ENCODE peak calls at places on chromosome 1, in ten cellular contexts. One of them, this sample, is unnamed.

GRCh38 chr1:212228076-212228475 is 57.1 kb upstream of the PPP2R5A start:
- DNase-seq in IMR-90: no peak
- DNase-seq in CD8-positive, alpha-beta T cell: no peak
- DNase-seq in fibroblast of lung: no peak
- DNase-seq in esophagus muscularis mucosa: no peak
- DNase-seq in suprapubic skin: no peak
- DNase-seq in lower lobe of right lung: no peak
- DNase-seq in H1: no peak
- DNase-seq in left lung: no peak
- DNase-seq in Calu3: no peak
- DNase-seq in this sample: no peak

GRCh38 chr1:8987881-8988617 is 38.2 kb downstream of the SLC2A7 start:
- DNase-seq in left lung: peak
- DNase-seq in IMR-90: peak
- DNase-seq in lower lobe of right lung: peak
- DNase-seq in suprapubic skin: no peak
- DNase-seq in H1: no peak
- DNase-seq in esophagus muscularis mucosa: no peak
- DNase-seq in Calu3: peak
- DNase-seq in fibroblast of lung: peak
- DNase-seq in CD8-positive, alpha-beta T cell: peak
- DNase-seq in this sample: peak

GRCh38 chr1:245235156-245235555 is 80.4 kb downstream of the KIF26B start:
- DNase-seq in esophagus muscularis mucosa: no peak
- DNase-seq in left lung: no peak
- DNase-seq in H1: no peak
- DNase-seq in CD8-positive, alpha-beta T cell: no peak
- DNase-seq in lower lobe of right lung: peak
- DNase-seq in fibroblast of lung: no peak
- DNase-seq in IMR-90: no peak
- DNase-seq in suprapubic skin: no peak
- DNase-seq in Calu3: no peak
- DNase-seq in this sample: no peak

GRCh38 chr1:8025671-8026144 is 401 bp downstream of the ERRFI1 start:
- DNase-seq in Calu3: no peak
- DNase-seq in lower lobe of right lung: no peak
- DNase-seq in CD8-positive, alpha-beta T cell: no peak
- DNase-seq in left lung: peak
- DNase-seq in esophagus muscularis mucosa: no peak
- DNase-seq in suprapubic skin: peak
- DNase-seq in fibroblast of lung: no peak
- DNase-seq in H1: no peak
- DNase-seq in IMR-90: no peak
- DNase-seq in this sample: peak

GRCh38 chr1:42943728-42944127 is 14.9 kb downstream of the SLC2A1 start:
- DNase-seq in Calu3: no peak
- DNase-seq in lower lobe of right lung: no peak
- DNase-seq in H1: no peak
- DNase-seq in esophagus muscularis mucosa: no peak
- DNase-seq in left lung: no peak
- DNase-seq in CD8-positive, alpha-beta T cell: no peak
- DNase-seq in fibroblast of lung: no peak
- DNase-seq in IMR-90: no peak
- DNase-seq in suprapubic skin: no peak
- DNase-seq in this sample: no peak

GRCh38 chr1:154502742-154503111 is 515 bp upstream of the SHE start:
- DNase-seq in left lung: peak
- DNase-seq in lower lobe of right lung: no peak
- DNase-seq in esophagus muscularis mucosa: no peak
- DNase-seq in H1: no peak
- DNase-seq in CD8-positive, alpha-beta T cell: no peak
- DNase-seq in IMR-90: no peak
- DNase-seq in Calu3: no peak
- DNase-seq in suprapubic skin: peak
- DNase-seq in fibroblast of lung: no peak
- DNase-seq in this sample: no peak

GRCh38 chr1:89941110-89941770 is 53.7 kb upstream of the ZNF326 start:
- DNase-seq in IMR-90: no peak
- DNase-seq in fibroblast of lung: no peak
- DNase-seq in suprapubic skin: no peak
- DNase-seq in Calu3: no peak
- DNase-seq in left lung: no peak
- DNase-seq in CD8-positive, alpha-beta T cell: no peak
- DNase-seq in esophagus muscularis mucosa: no peak
- DNase-seq in lower lobe of right lung: no peak
- DNase-seq in H1: no peak
- DNase-seq in this sample: peak

GRCh38 chr1:225655509-225656258 is 2.8 kb upstream of the ENAH start:
- DNase-seq in IMR-90: peak
- DNase-seq in left lung: no peak
- DNase-seq in Calu3: peak
- DNase-seq in fibroblast of lung: peak
- DNase-seq in esophagus muscularis mucosa: peak
- DNase-seq in lower lobe of right lung: no peak
- DNase-seq in suprapubic skin: no peak
- DNase-seq in CD8-positive, alpha-beta T cell: no peak
- DNase-seq in H1: no peak
- DNase-seq in this sample: no peak

GRCh38 chr1:17875882-17876280 is 120.7 kb downstream of the ACTL8 start:
- DNase-seq in esophagus muscularis mucosa: no peak
- DNase-seq in fibroblast of lung: peak
- DNase-seq in CD8-positive, alpha-beta T cell: no peak
- DNase-seq in lower lobe of right lung: no peak
- DNase-seq in suprapubic skin: peak
- DNase-seq in H1: no peak
- DNase-seq in Calu3: no peak
- DNase-seq in IMR-90: peak
- DNase-seq in left lung: no peak
- DNase-seq in this sample: no peak

GRCh38 chr1:169049258-169049936 is 57.1 kb upstream of the ATP1B1 start:
- DNase-seq in left lung: no peak
- DNase-seq in Calu3: no peak
- DNase-seq in esophagus muscularis mucosa: peak
- DNase-seq in fibroblast of lung: no peak
- DNase-seq in suprapubic skin: no peak
- DNase-seq in H1: no peak
- DNase-seq in IMR-90: no peak
- DNase-seq in CD8-positive, alpha-beta T cell: no peak
- DNase-seq in lower lobe of right lung: no peak
- DNase-seq in this sample: no peak

GRCh38 chr1:18326171-18326950 is 154.4 kb upstream of the KLHDC7A start:
- DNase-seq in lower lobe of right lung: no peak
- DNase-seq in H1: no peak
- DNase-seq in left lung: no peak
- DNase-seq in esophagus muscularis mucosa: no peak
- DNase-seq in Calu3: no peak
- DNase-seq in suprapubic skin: no peak
- DNase-seq in fibroblast of lung: no peak
- DNase-seq in IMR-90: no peak
- DNase-seq in CD8-positive, alpha-beta T cell: no peak
- DNase-seq in this sample: no peak

GRCh38 chr1:46547481-46548383 is 3.7 kb downstream of the KNCN start:
- DNase-seq in esophagus muscularis mucosa: no peak
- DNase-seq in Calu3: peak
- DNase-seq in CD8-positive, alpha-beta T cell: no peak
- DNase-seq in H1: no peak
- DNase-seq in lower lobe of right lung: no peak
- DNase-seq in fibroblast of lung: peak
- DNase-seq in suprapubic skin: no peak
- DNase-seq in IMR-90: peak
- DNase-seq in left lung: peak
- DNase-seq in this sample: no peak

GRCh38 chr1:188689542-188689941 is 1788.1 kb downstream of the BRINP3 start:
- DNase-seq in fibroblast of lung: no peak
- DNase-seq in left lung: no peak
- DNase-seq in suprapubic skin: no peak
- DNase-seq in Calu3: no peak
- DNase-seq in esophagus muscularis mucosa: no peak
- DNase-seq in CD8-positive, alpha-beta T cell: no peak
- DNase-seq in lower lobe of right lung: no peak
- DNase-seq in H1: no peak
- DNase-seq in IMR-90: peak
- DNase-seq in this sample: no peak

GRCh38 chr1:48556161-48556850 is 84.3 kb upstream of the SPATA6 start:
- DNase-seq in lower lobe of right lung: no peak
- DNase-seq in suprapubic skin: no peak
- DNase-seq in IMR-90: no peak
- DNase-seq in fibroblast of lung: no peak
- DNase-seq in H1: no peak
- DNase-seq in Calu3: no peak
- DNase-seq in left lung: no peak
- DNase-seq in esophagus muscularis mucosa: no peak
- DNase-seq in CD8-positive, alpha-beta T cell: no peak
- DNase-seq in this sample: no peak

GRCh38 chr1:36764796-36765195 is 269.5 kb downstream of the GRIK3 start:
- DNase-seq in H1: no peak
- DNase-seq in IMR-90: no peak
- DNase-seq in esophagus muscularis mucosa: no peak
- DNase-seq in Calu3: no peak
- DNase-seq in CD8-positive, alpha-beta T cell: no peak
- DNase-seq in left lung: no peak
- DNase-seq in fibroblast of lung: no peak
- DNase-seq in lower lobe of right lung: no peak
- DNase-seq in suprapubic skin: no peak
- DNase-seq in this sample: no peak

GRCh38 chr1:24849653-24850295 is 80.3 kb downstream of the RUNX3 start:
- DNase-seq in suprapubic skin: no peak
- DNase-seq in left lung: no peak
- DNase-seq in H1: no peak
- DNase-seq in Calu3: peak
- DNase-seq in IMR-90: peak
- DNase-seq in lower lobe of right lung: no peak
- DNase-seq in fibroblast of lung: peak
- DNase-seq in esophagus muscularis mucosa: no peak
- DNase-seq in CD8-positive, alpha-beta T cell: peak
- DNase-seq in this sample: no peak
- TF ChIP-seq CTCF in suprapubic skin: no peak
- TF ChIP-seq CTCF in left lung: no peak
- TF ChIP-seq CTCF in H1: peak
- TF ChIP-seq CTCF in Calu3: no peak
- TF ChIP-seq CTCF in IMR-90: peak
- TF ChIP-seq CTCF in lower lobe of right lung: peak
- TF ChIP-seq CTCF in fibroblast of lung: peak
- TF ChIP-seq CTCF in esophagus muscularis mucosa: peak
- TF ChIP-seq CTCF in CD8-positive, alpha-beta T cell: no peak
- TF ChIP-seq CTCF in this sample: peak

GRCh38 chr1:172041689-172042088 is 200.4 kb downstream of the DNM3 start:
- DNase-seq in IMR-90: peak
- DNase-seq in left lung: no peak
- DNase-seq in CD8-positive, alpha-beta T cell: no peak
- DNase-seq in suprapubic skin: no peak
- DNase-seq in H1: no peak
- DNase-seq in Calu3: no peak
- DNase-seq in lower lobe of right lung: no peak
- DNase-seq in fibroblast of lung: peak
- DNase-seq in esophagus muscularis mucosa: no peak
- DNase-seq in this sample: no peak
- TF ChIP-seq CTCF in IMR-90: peak
- TF ChIP-seq CTCF in left lung: no peak
- TF ChIP-seq CTCF in CD8-positive, alpha-beta T cell: no peak
- TF ChIP-seq CTCF in suprapubic skin: peak
- TF ChIP-seq CTCF in H1: no peak
- TF ChIP-seq CTCF in Calu3: no peak
- TF ChIP-seq CTCF in lower lobe of right lung: peak
- TF ChIP-seq CTCF in fibroblast of lung: peak
- TF ChIP-seq CTCF in esophagus muscularis mucosa: peak
- TF ChIP-seq CTCF in this sample: no peak

GRCh38 chr1:228038387-228039005 is 31.7 kb downstream of the WNT3A start:
- DNase-seq in lower lobe of right lung: no peak
- DNase-seq in left lung: no peak
- DNase-seq in fibroblast of lung: no peak
- DNase-seq in H1: no peak
- DNase-seq in IMR-90: no peak
- DNase-seq in CD8-positive, alpha-beta T cell: no peak
- DNase-seq in suprapubic skin: peak
- DNase-seq in esophagus muscularis mucosa: no peak
- DNase-seq in Calu3: no peak
- DNase-seq in this sample: no peak
- TF ChIP-seq CTCF in lower lobe of right lung: no peak
- TF ChIP-seq CTCF in left lung: no peak
- TF ChIP-seq CTCF in fibroblast of lung: no peak
- TF ChIP-seq CTCF in H1: no peak
- TF ChIP-seq CTCF in IMR-90: no peak
- TF ChIP-seq CTCF in CD8-positive, alpha-beta T cell: no peak
- TF ChIP-seq CTCF in suprapubic skin: no peak
- TF ChIP-seq CTCF in esophagus muscularis mucosa: no peak
- TF ChIP-seq CTCF in Calu3: no peak
- TF ChIP-seq CTCF in this sample: no peak

DNA sequence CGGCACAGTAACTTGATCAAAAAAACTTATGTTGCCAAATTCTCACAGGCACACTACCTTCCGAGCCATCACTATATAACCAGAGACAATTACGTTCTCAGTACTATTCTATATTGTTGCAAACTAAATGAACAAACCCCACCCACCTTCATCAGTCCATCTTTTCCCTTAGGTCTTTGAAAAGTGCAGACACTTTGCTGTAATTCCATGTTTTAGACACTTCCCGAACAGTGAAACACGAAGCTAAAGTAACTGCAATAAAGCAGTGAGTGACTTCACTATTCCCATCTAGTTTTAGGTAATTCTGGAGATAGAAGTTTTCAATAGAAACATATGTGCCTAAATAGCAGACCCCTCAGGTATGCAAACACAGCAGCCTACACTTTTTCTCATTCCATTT is 7.7 kb downstream of the SFPQ start:
- DNase-seq in H1: no peak
- DNase-seq in fibroblast of lung: no peak
- DNase-seq in CD8-positive, alpha-beta T cell: no peak
- DNase-seq in IMR-90: no peak
- DNase-seq in suprapubic skin: no peak
- DNase-seq in esophagus muscularis mucosa: no peak
- DNase-seq in Calu3: no peak
- DNase-seq in left lung: no peak
- DNase-seq in lower lobe of right lung: no peak
- DNase-seq in this sample: no peak
- TF ChIP-seq CTCF in H1: no peak
- TF ChIP-seq CTCF in fibroblast of lung: no peak
- TF ChIP-seq CTCF in CD8-positive, alpha-beta T cell: no peak
- TF ChIP-seq CTCF in IMR-90: no peak
- TF ChIP-seq CTCF in suprapubic skin: no peak
- TF ChIP-seq CTCF in esophagus muscularis mucosa: no peak
- TF ChIP-seq CTCF in Calu3: no peak
- TF ChIP-seq CTCF in left lung: no peak
- TF ChIP-seq CTCF in lower lobe of right lung: no peak
- TF ChIP-seq CTCF in this sample: no peak

This sample was measured in GM06990.